ENCODE peak calls at places on chromosome 19, in six cellular contexts. V, U, Z, X, W and L are unnamed samples.

GRCh38 chr19:57830071-57830602 is at the start of gene ZNF587B:
- DNase-seq in U (peak; percentile 85), X (peak; percentile 96), Z (peak; percentile 99), W (peak; percentile 74), V (peak; percentile 92), L (peak; percentile 88)

GRCh38 chr19:7083076-7083956 is 13.8 kb downstream of the ZNF557 start:
- DNase-seq in U (no peak), Z (no peak), V (no peak), W (peak; percentile 38), X (no peak), L (peak; percentile 34)

GRCh38 chr19:36103842-36104552 is 6.9 kb upstream of the OVOL3 start:
- DNase-seq in Z (peak; percentile 44), W (peak; percentile 30), U (no peak), X (no peak), V (no peak), L (no peak)

GRCh38 chr19:31340059-31341025 is 8.9 kb downstream of the TSHZ3 start:
- DNase-seq in V (peak; percentile 45), U (no peak), W (peak; percentile 62), X (peak; percentile 27), Z (no peak), L (peak; percentile 42)

GRCh38 chr19:54252243-54252642 is 4.8 kb downstream of the LILRB5 start:
- DNase-seq in Z (no peak), U (no peak), X (no peak), V (no peak), W (no peak), L (no peak)

GRCh38 chr19:54391589-54392061 is 23.6 kb upstream of the TTYH1 start:
- DNase-seq in U (no peak), V (peak; percentile 50), Z (no peak), X (peak; percentile 52), W (no peak), L (no peak)

GRCh38 chr19:56687036-56687435 is 15.5 kb upstream of the ZNF835 start:
- DNase-seq in W (no peak), X (no peak), V (no peak), Z (no peak), U (no peak), L (no peak)

GRCh38 chr19:43697295-43697694 is 18.6 kb upstream of the IRGC start:
- DNase-seq in Z (no peak), U (no peak), X (no peak), W (no peak), V (no peak), L (no peak)

GRCh38 chr19:45577111-45577905 is 7.3 kb downstream of the OPA3 start:
- DNase-seq in U (no peak), W (peak; percentile 95), X (no peak), V (no peak), Z (peak; percentile 97), L (peak; percentile 93)

GRCh38 chr19:4909172-4909896 is at the start of gene UHRF1:
- DNase-seq in X (peak; percentile 41), U (no peak), V (peak; percentile 54), W (no peak), Z (no peak), L (no peak)

GRCh38 chr19:55319786-55320185 is 5.4 kb downstream of the TMEM150B start:
- DNase-seq in Z (peak; percentile 76), U (peak; percentile 72), X (peak; percentile 92), W (peak; percentile 28), V (peak; percentile 93), L (peak; percentile 50)

GRCh38 chr19:51751655-51752054 is at the start of gene FPR1:
- DNase-seq in V (no peak), X (no peak), U (no peak), Z (peak; percentile 30), W (no peak), L (no peak)

GRCh38 chr19:45501730-45502014 is 3.4 kb downstream of the PPM1N start:
- DNase-seq in X (peak; percentile 55), Z (no peak), V (no peak), U (no peak), W (no peak), L (no peak)

GRCh38 chr19:2775556-2776430 is 7.3 kb downstream of the SGTA start:
- DNase-seq in X (no peak), Z (peak; percentile 44), V (no peak), U (no peak), W (peak; percentile 35), L (peak; percentile 68)

GRCh38 chr19:42657551-42657950 is 62.8 kb upstream of the CEACAM8 start:
- DNase-seq in W (peak; percentile 39), V (no peak), X (no peak), U (no peak), Z (peak; percentile 29), L (no peak)

GRCh38 chr19:4094291-4094690 is 27.6 kb upstream of the ZBTB7A start:
- DNase-seq in U (no peak), W (no peak), V (no peak), Z (no peak), X (no peak), L (no peak)

GRCh38 chr19:48630289-48631036 is 6.7 kb downstream of the DBP start:
- DNase-seq in W (no peak), V (peak; percentile 81), Z (peak; percentile 58), U (no peak), X (peak; percentile 79), L (peak; percentile 73)

GRCh38 chr19:39307233-39307821 is 11.1 kb downstream of the IFNL1 start:
- DNase-seq in W (no peak), Z (no peak), X (peak; percentile 83), V (peak; percentile 89), U (no peak), L (peak; percentile 19)

GRCh38 chr19:57302020-57302465 is 18.2 kb upstream of the ZNF543 start:
- DNase-seq in X (no peak), U (no peak), Z (peak; percentile 79), W (peak; percentile 95), V (no peak), L (peak; percentile 92)

GRCh38 chr19:7926021-7926726 is at the start of gene CTXN1:
- DNase-seq in W (no peak), U (peak; percentile 72), V (peak; percentile 91), X (peak; percentile 71), Z (peak; percentile 68), L (peak; percentile 75)

GRCh38 chr19:54653181-54653809 is 9.5 kb upstream of the LILRB4 start:
- DNase-seq in X (no peak), V (no peak), Z (peak; percentile 63), W (peak; percentile 7), U (no peak), L (peak; percentile 5)

GRCh38 chr19:45170146-45171106 is 7.6 kb downstream of the TRAPPC6A start:
- DNase-seq in Z (peak; percentile 66), U (no peak), V (no peak), W (no peak), X (no peak), L (no peak)

GRCh38 chr19:574658-575526 is 2.5 kb downstream of the BSG start:
- DNase-seq in W (peak; percentile 59), V (no peak), U (no peak), Z (peak; percentile 27), X (no peak), L (peak; percentile 56)

GRCh38 chr19:38308926-38309614 is 5.0 kb downstream of the C19orf33 start:
- DNase-seq in Z (no peak), V (no peak), W (no peak), U (no peak), X (no peak), L (no peak)

GRCh38 chr19:38306236-38306635 is 2.2 kb downstream of the C19orf33 start:
- DNase-seq in W (no peak), U (no peak), V (no peak), X (no peak), Z (no peak), L (no peak)

GRCh38 chr19:38307597-38307996 is 3.5 kb downstream of the C19orf33 start:
- DNase-seq in W (no peak), X (no peak), U (no peak), V (no peak), Z (no peak), L (no peak)

GRCh38 chr19:38308006-38308766 is 4.1 kb downstream of the C19orf33 start:
- DNase-seq in V (no peak), U (no peak), Z (no peak), X (no peak), W (no peak), L (no peak)

GRCh38 chr19:38307076-38307475 is 3.0 kb downstream of the C19orf33 start:
- DNase-seq in X (no peak), U (no peak), Z (no peak), V (no peak), W (no peak), L (no peak)
- H4K91ac ChIP-seq in X (no peak overlapping the region), U (no peak overlapping the region), Z (no peak overlapping the region), V (no peak overlapping the region), W (no peak overlapping the region), L (no peak overlapping the region)

GRCh38 chr19:18489627-18490184 is 32.2 kb downstream of the ELL start:
- DNase-seq in U (no peak), W (no peak), Z (no peak), X (no peak), V (no peak), L (no peak)
- H4K91ac ChIP-seq in U (no peak overlapping the region), W (no peak overlapping the region), Z (no peak overlapping the region), X (no peak overlapping the region), V (no peak overlapping the region), L (no peak overlapping the region)

GRCh38 chr19:33390120-33390907 is 16.8 kb downstream of the CEBPG start:
- DNase-seq in X (no peak), V (no peak), Z (no peak), U (no peak), W (no peak), L (no peak)
- H4K91ac ChIP-seq in X (no peak overlapping the region), V (no peak overlapping the region), Z (no peak overlapping the region), U (no peak overlapping the region), W (no peak overlapping the region), L (no peak overlapping the region)

GRCh38 chr19:49975051-49975450 is 14.1 kb upstream of the SIGLEC11 start:
- DNase-seq in Z (no peak), X (no peak), V (no peak), W (no peak), U (no peak), L (no peak)
- H4K91ac ChIP-seq in Z (no peak overlapping the region), X (no peak overlapping the region), V (no peak overlapping the region), W (no peak overlapping the region), U (no peak overlapping the region), L (no peak overlapping the region)

DNA sequence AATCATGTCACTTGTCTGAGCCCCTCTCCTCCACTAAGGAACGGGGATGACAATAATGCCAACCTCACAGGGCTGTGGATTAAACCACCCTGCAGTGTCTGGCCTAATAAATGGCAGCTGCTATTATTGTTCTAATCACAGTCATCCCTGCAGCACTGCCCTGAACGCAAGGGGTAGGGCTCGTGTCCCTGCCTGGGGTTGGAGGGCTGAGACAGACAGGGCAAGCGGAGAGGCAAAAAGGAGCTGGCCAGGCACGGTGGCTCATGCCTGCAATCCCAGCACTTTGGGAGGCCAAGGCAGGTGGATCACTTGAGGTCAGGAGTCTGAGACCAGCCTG is 10.2 kb upstream of the KPTN start:
- DNase-seq in X (no peak), W (no peak), U (no peak), Z (no peak), V (no peak), L (no peak)
- H4K91ac ChIP-seq in X (no peak overlapping the region), W (no peak overlapping the region), U (no peak overlapping the region), Z (no peak overlapping the region), V (no peak overlapping the region), L (no peak overlapping the region)

GRCh38 chr19:30047355-30047895 is 105.4 kb downstream of the URI1 start:
- DNase-seq in W (no peak), V (no peak), X (no peak), U (no peak), Z (no peak), L (no peak)
- H4K91ac ChIP-seq in W (no peak overlapping the region), V (no peak overlapping the region), X (no peak overlapping the region), U (no peak overlapping the region), Z (no peak overlapping the region), L (no peak overlapping the region)